ENCODE peak calls at places on chromosomes 3 and 15, in ten cellular contexts. C is ovary, G is WTC11, P is right lobe of liver, D is HFF-Myc, I is fibroblast of the aortic adventitia, W is colonic mucosa, V is upper lobe of left lung, H is vagina, K is fibroblast of lung. T is an unnamed sample.

GRCh38 chr3:13041113-13041776 is 32.0 kb downstream of the IQSEC1 start:
- DNase-seq in W (no peak), I (no peak), V (no peak), G (no peak), C (no peak), D (no peak), P (no peak), K (no peak), H (no peak), T (no peak)

GRCh38 chr15:55873024-55873745 is 120.2 kb downstream of the NEDD4 start:
- DNase-seq in W (no peak), H (no peak), K (peak), P (no peak), I (peak), C (no peak), G (no peak), D (no peak), V (no peak), T (no peak)

GRCh38 chr15:48049736-48050135 is 71.1 kb upstream of the SLC24A5 start:
- DNase-seq in K (no peak), C (no peak), D (no peak), P (no peak), V (no peak), I (peak), H (no peak), G (no peak), W (no peak), T (no peak)

GRCh38 chr3:140363801-140364200 is 314.1 kb upstream of the TRIM42 start:
- DNase-seq in H (peak), G (no peak), W (no peak), D (no peak), I (no peak), K (no peak), V (no peak), P (peak), C (peak), T (no peak)

GRCh38 chr3:10194328-10195071 is 29.8 kb downstream of the IRAK2 start:
- DNase-seq in W (no peak), D (no peak), G (no peak), H (no peak), V (no peak), K (no peak), P (no peak), I (peak), C (no peak), T (peak)

GRCh38 chr15:64284037-64284436 is 71.9 kb downstream of the CSNK1G1 start:
- DNase-seq in I (peak), H (no peak), K (peak), C (no peak), G (no peak), P (no peak), D (peak), V (no peak), W (no peak), T (no peak)

GRCh38 chr3:184765730-184766074 is 46.3 kb upstream of the VPS8 start:
- DNase-seq in P (no peak), I (peak), W (no peak), H (no peak), G (no peak), C (no peak), V (no peak), D (no peak), K (no peak), T (no peak)

GRCh38 chr3:59248976-59249375 is 199.2 kb upstream of the CFAP20DC start:
- DNase-seq in D (no peak), V (no peak), P (no peak), H (no peak), K (no peak), I (no peak), G (no peak), C (no peak), W (no peak), T (no peak)

GRCh38 chr3:105518806-105519418 is 152.2 kb downstream of the ALCAM start:
- DNase-seq in V (no peak), D (peak), K (peak), G (peak), C (no peak), P (no peak), W (no peak), H (no peak), I (peak), T (no peak)

GRCh38 chr3:149871855-149872254 is 58.8 kb downstream of the RNF13 start:
- DNase-seq in H (no peak), G (no peak), K (no peak), C (no peak), W (no peak), P (no peak), D (no peak), V (no peak), I (no peak), T (no peak)

GRCh38 chr3:149872589-149872988 is 59.6 kb downstream of the RNF13 start:
- DNase-seq in V (no peak), W (no peak), G (no peak), H (no peak), P (no peak), I (no peak), C (no peak), K (no peak), D (no peak), T (no peak)

GRCh38 chr3:149867563-149867962 is 54.5 kb downstream of the RNF13 start:
- DNase-seq in H (no peak), W (no peak), D (no peak), G (no peak), I (no peak), C (no peak), K (no peak), P (no peak), V (no peak), T (no peak)
- TF ChIP-seq CTCF in H (no peak), W (no peak), D (no peak), G (no peak), I (no peak), C (no peak), K (no peak), P (no peak), V (no peak), T (no peak)

DNA sequence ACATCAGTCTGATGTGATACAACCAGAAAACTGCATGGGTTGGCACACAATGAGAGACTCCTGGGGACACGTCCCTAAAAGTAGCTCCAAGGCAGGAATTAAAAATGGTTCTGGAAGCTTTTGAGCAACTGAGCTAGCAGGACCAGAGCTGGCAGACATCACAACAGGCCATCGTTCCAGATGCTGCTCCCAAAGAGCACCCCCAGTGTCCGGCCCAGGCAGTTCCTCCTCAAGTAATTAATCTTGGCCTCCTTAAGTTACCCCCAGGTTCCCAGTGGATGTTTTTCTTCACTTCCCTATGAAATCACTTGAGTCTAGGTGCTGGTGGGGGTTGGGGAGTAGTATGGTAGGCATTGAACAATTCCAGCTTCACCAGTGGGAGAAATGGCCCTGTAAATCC is 711.6 kb downstream of the MECOM start:
- DNase-seq in H (no peak), C (no peak), P (no peak), D (no peak), V (no peak), W (no peak), I (no peak), G (no peak), K (no peak), T (no peak)
- TF ChIP-seq CTCF in H (no peak), C (no peak), P (no peak), D (no peak), V (no peak), W (no peak), I (peak), G (no peak), K (no peak), T (no peak)

GRCh38 chr15:39767921-39768320 is 14.7 kb downstream of the FSIP1 start:
- DNase-seq in D (no peak), H (no peak), V (no peak), P (no peak), W (no peak), G (no peak), C (no peak), K (no peak), I (no peak), T (no peak)
- TF ChIP-seq CTCF in D (no peak), H (no peak), V (no peak), P (no peak), W (no peak), G (no peak), C (no peak), K (no peak), I (no peak), T (no peak)

GRCh38 chr15:82621970-82622369 is 25.2 kb downstream of the CPEB1 start:
- DNase-seq in D (no peak), H (no peak), P (no peak), K (no peak), W (no peak), I (no peak), V (no peak), G (no peak), C (no peak), T (no peak)
- TF ChIP-seq CTCF in D (no peak), H (no peak), P (peak), K (peak), W (no peak), I (peak), V (no peak), G (no peak), C (no peak), T (no peak)

DNA sequence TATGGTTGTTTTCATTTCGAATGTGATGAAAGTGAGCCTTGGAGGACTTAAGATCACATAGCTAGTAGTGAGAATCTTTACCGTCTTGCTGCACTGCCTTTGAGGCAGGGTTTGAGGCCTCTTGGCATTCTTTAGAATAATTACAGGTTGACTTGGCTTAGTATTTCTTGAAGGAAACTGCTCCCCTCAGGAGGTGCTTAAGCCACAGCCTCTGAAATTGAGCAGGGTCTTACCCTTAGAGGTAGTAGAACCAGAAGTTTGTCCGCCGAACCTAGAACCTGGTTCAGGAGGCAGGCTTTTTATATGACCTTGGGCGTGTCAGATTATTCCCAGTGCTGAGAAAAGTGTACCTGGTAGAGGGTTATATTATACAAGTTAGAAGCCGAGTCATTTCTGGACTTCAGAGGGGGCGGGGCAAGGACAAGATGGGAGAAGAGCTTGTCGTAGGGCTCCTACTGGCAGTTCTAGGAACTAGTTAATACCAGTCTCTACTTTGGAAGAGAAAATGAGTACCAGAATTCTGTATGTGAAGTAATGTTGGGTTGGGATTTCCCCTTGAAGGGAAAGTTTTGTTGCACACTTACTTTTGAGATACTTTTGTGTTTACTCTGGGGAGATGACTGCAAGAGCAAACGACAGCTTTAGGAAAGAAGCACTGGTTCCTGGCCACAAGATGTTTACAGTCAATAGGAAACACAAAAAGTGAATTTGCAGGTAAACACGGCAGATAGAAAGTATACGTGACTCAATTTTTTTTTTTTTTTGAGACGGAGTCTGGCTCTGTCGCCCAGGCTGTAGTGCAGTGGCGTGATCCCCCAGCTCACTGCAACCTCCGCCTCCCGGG is 1.3 kb downstream of the TFG start:
- DNase-seq in K (peak), P (peak), W (peak), H (no peak), D (peak), G (no peak), I (peak), V (peak), C (no peak), T (peak)
- TF ChIP-seq CTCF in K (peak), P (no peak), W (no peak), H (no peak), D (peak), G (no peak), I (peak), V (no peak), C (no peak), T (no peak)